ENCODE peak calls at places on chromosome 16, in nine cellular contexts. P is GM12865, V is H9, B is Calu3, G is ovary, A is GM10248, I is GM12864, N is SK-N-SH, Z is cardiac fibroblast. S is an unnamed sample.
A peak's percentile ranks its signal among the peaks of the same experiment; 100 is the strongest.

GRCh38 chr16:5604770-5605169 is 507.2 kb upstream of the EEF2KMT start:
- DNase-seq in G (no peak), I (no peak), N (peak; percentile 53), V (no peak), A (no peak), B (peak; percentile 49), Z (peak; percentile 1), P (peak; percentile 9), S (peak; percentile 16)

GRCh38 chr16:57725077-57725953 is 10.3 kb upstream of the KATNB1 start:
- DNase-seq in B (no peak), Z (peak; percentile 17), A (no peak), N (no peak), V (no peak), P (no peak), G (no peak), I (no peak), S (peak; percentile 17)

GRCh38 chr16:72787519-72788268 is 260.2 kb downstream of the ZFHX3 start:
- DNase-seq in B (peak; percentile 37), P (peak; percentile 79), N (no peak), I (peak; percentile 37), G (peak; percentile 66), A (peak; percentile 86), V (peak; percentile 71), Z (peak; percentile 94), S (peak; percentile 84)

GRCh38 chr16:23500212-23500865 is 10.0 kb downstream of the GGA2 start:
- DNase-seq in G (no peak), P (no peak), V (no peak), N (no peak), B (no peak), I (no peak), A (no peak), Z (no peak), S (no peak)

GRCh38 chr16:57268804-57269800 is 15.4 kb downstream of the PLLP start:
- DNase-seq in P (no peak), B (peak; percentile 81), N (peak; percentile 73), I (no peak), A (no peak), V (no peak), Z (no peak), G (no peak), S (no peak)

GRCh38 chr16:48537275-48537674 is 72.7 kb downstream of the N4BP1 start:
- DNase-seq in G (no peak), B (no peak), I (no peak), N (no peak), V (no peak), Z (no peak), P (peak; percentile 46), A (no peak), S (peak; percentile 45)

GRCh38 chr16:68936729-68937631 is 93.6 kb downstream of the TANGO6 start:
- DNase-seq in A (no peak), Z (no peak), P (peak; percentile 29), V (no peak), B (no peak), N (no peak), I (no peak), G (no peak), S (no peak)

GRCh38 chr16:66278604-66279262 is 87.8 kb upstream of the CDH5 start:
- DNase-seq in P (no peak), G (no peak), Z (no peak), A (no peak), B (peak; percentile 68), I (no peak), N (no peak), V (peak; percentile 49), S (no peak)

GRCh38 chr16:12425134-12425941 is 378.3 kb downstream of the CPPED1 start:
- DNase-seq in G (no peak), P (no peak), I (no peak), V (no peak), B (no peak), A (no peak), Z (no peak), N (no peak), S (no peak)

DNA sequence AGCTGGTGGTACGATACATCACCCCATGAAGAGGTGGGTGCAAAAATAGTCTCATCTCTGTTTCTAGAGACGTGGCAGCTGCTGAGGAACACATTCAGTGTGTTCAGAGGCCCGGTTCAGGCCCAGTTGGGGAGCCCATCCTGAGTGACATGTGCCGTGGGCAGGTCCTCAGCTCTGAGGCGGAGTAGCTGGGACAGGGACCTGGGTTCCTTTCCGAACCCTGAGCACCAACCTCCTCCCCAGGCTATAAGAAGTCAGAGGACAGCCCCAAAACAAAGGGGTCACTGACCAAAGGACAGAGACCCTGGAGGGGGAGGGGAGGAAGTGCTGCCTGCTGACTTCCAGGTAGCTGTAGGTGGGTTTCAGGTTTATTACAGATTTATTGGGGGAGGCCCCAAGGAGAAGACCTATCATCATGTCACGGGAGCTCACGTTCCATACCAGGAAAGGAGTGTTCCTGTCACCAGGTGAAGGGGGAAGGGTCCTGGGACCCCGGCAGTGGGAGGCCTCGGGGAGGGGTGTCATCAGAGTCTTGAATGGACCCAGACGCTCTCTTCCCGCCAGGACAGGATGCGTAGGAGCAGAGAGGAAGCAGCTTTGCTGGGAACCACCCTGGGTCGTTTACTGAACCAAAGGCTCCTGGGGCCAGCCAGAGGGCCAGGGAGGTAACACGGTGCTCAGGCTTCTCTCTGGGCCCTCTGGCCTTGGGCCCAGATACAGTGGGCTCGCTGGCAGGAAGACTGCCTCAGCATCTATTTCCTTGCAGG is 4.9 kb downstream of the LDHD start:
- DNase-seq in N (no peak), Z (no peak), B (no peak), V (peak; percentile 35), P (no peak), G (peak; percentile 51), I (no peak), A (no peak), S (no peak)
- TF ChIP-seq CTCF in N (no peak), Z (no peak), B (no peak), V (no peak), P (no peak), G (no peak), I (no peak), A (no peak), S (peak; percentile 26)

GRCh38 chr16:86157616-86158247 is 258.8 kb downstream of the IRF8 start:
- DNase-seq in V (no peak), G (no peak), N (no peak), B (no peak), A (no peak), I (no peak), Z (no peak), P (no peak), S (no peak)

GRCh38 chr16:86156155-86156554 is 257.2 kb downstream of the IRF8 start:
- DNase-seq in V (no peak), A (no peak), I (no peak), P (no peak), B (no peak), Z (no peak), G (no peak), N (no peak), S (no peak)

DNA sequence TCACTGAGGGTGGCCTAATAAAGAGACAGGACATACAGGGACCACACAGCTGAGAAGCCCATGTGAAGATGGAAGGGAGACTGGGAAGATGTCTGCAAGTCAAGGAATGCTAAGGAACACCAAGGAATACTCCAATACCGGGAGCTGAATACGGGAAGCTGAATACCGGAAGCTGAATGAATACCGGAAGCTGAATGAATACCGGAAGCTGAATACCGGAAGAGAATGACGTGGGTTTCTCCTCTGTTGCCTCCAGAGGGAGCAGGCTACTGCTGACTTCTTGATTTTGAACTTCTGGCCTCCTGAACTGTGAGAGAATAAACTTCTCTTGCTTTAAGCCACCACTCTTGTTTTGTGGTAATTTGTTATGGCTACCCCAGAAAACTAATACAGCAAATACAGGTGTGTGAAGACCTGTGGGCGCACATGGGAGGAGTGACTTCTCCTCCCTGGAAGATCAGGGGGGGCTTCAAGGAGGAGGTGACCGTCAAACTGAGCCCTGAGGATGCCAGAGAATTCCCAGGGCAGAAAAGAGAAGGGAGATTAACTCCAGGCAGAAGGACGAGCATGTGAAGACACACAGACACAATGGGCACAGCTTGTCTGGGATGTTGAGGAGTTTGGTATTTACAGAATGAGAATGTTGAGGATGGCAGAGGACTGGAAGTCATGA is 259.9 kb downstream of the IRF8 start:
- DNase-seq in V (no peak), P (no peak), I (no peak), A (no peak), G (no peak), B (no peak), Z (peak; percentile 10), N (no peak), S (no peak)
- TF ChIP-seq CTCF in V (peak; percentile 47), P (no peak), I (no peak), A (no peak), G (no peak), B (no peak), Z (no peak), N (no peak), S (no peak)

DNA sequence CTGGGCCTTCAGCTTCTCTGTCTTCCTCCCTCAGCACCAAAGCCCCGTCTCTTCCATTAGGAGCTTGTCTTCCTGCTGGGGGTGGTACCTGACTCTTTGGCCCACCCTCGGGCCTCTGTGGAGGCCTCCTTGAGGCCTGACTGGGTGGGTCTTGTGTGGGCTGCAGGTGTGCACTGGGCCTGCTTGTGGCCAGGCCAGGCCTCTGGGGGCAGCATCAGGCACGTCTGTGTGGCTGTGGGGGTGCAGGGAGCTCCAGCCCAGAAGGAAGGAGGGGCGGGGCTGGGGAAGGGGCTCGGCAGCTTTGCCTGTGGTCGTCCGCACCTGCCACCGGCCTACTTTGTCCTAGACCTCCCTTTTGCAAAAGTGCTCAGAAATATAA is 7.0 kb downstream of the PIGQ start:
- DNase-seq in A (no peak), G (no peak), Z (no peak), P (no peak), N (peak; percentile 52), I (no peak), V (peak; percentile 73), B (no peak), S (no peak)
- TF ChIP-seq CTCF in A (peak; percentile 35), G (no peak), Z (no peak), P (no peak), N (no peak), I (no peak), V (peak; percentile 50), B (peak; percentile 7), S (no peak)

GRCh38 chr16:78503501-78504110 is 404.2 kb downstream of the WWOX start:
- DNase-seq in I (peak; percentile 7), N (peak; percentile 42), A (peak; percentile 30), G (peak; percentile 55), V (no peak), Z (peak; percentile 64), P (peak; percentile 49), B (peak; percentile 53), S (peak; percentile 64)
- TF ChIP-seq CTCF in I (peak; percentile 61), N (peak; percentile 61), A (peak; percentile 55), G (peak; percentile 86), V (peak; percentile 90), Z (peak; percentile 39), P (peak; percentile 44), B (peak; percentile 68), S (peak; percentile 93)

GRCh38 chr16:81405702-81406113 is 38.9 kb upstream of the CMIP start:
- DNase-seq in Z (peak; percentile 95), N (no peak), I (no peak), A (no peak), B (peak; percentile 89), P (no peak), G (no peak), V (peak; percentile 69), S (no peak)
- TF ChIP-seq CTCF in Z (peak; percentile 23), N (peak; percentile 21), I (no peak), A (no peak), B (peak; percentile 24), P (no peak), G (no peak), V (peak; percentile 52), S (no peak)

GRCh38 chr16:59591480-59591879 is 857.4 kb upstream of the GOT2 start:
- DNase-seq in I (no peak), Z (peak; percentile 18), G (no peak), V (no peak), A (no peak), B (no peak), P (no peak), N (no peak), S (no peak)
- TF ChIP-seq CTCF in I (no peak), Z (no peak), G (no peak), V (no peak), A (no peak), B (no peak), P (no peak), N (no peak), S (no peak)

S was measured in activated CD8-positive, alpha-beta T cell treated with anti-CD3 and anti-CD28 coated beads for 36 hours.